ENCODE peak calls at places on chromosomes 5 and 9, in ten cellular contexts. One of them, this sample, is unnamed.

GRCh38 chr9:135239769-135240141 is 152.3 kb downstream of the OLFM1 start:
- DNase-seq in NCI-H1417: no peak
- DNase-seq in cardiac muscle cell: no peak
- DNase-seq in stimulated activated CD4-positive, alpha-beta T cell treated with anti-CD3 and anti-CD28 coated beads, Interleukin-4, amount 100 ng/mL, for 48 hours: no peak
- DNase-seq in NCI-H226: no peak
- DNase-seq in naive B cell: no peak
- DNase-seq in skeletal muscle cell: no peak
- DNase-seq in activated naive CD8-positive, alpha-beta T cell treated with anti-CD3 and anti-CD28 coated beads, Interleukin-2, amount 50 U/mL, for 24 hours: no peak
- DNase-seq in stimulated activated naive CD4-positive, alpha-beta T cell treated with Interleukin-2 at 50 U/mL for 16 hours: no peak
- DNase-seq in stimulated activated CD8-positive, alpha-beta memory T cell treated with anti-CD3 and anti-CD28 coated beads, Interleukin-12 subunit alpha, Interleukin-12 subunit beta, amount 100 ng/mL, for 4 hours: no peak
- DNase-seq in this sample: no peak

GRCh38 chr5:74149395-74149794 is 491.1 kb downstream of the ENC1 start:
- DNase-seq in skeletal muscle cell: peak
- DNase-seq in naive B cell: no peak
- DNase-seq in cardiac muscle cell: no peak
- DNase-seq in NCI-H226: peak
- DNase-seq in stimulated activated naive CD4-positive, alpha-beta T cell treated with Interleukin-2 at 50 U/mL for 16 hours: no peak
- DNase-seq in stimulated activated CD4-positive, alpha-beta T cell treated with anti-CD3 and anti-CD28 coated beads, Interleukin-4, amount 100 ng/mL, for 48 hours: no peak
- DNase-seq in activated naive CD8-positive, alpha-beta T cell treated with anti-CD3 and anti-CD28 coated beads, Interleukin-2, amount 50 U/mL, for 24 hours: no peak
- DNase-seq in NCI-H1417: no peak
- DNase-seq in stimulated activated CD8-positive, alpha-beta memory T cell treated with anti-CD3 and anti-CD28 coated beads, Interleukin-12 subunit alpha, Interleukin-12 subunit beta, amount 100 ng/mL, for 4 hours: no peak
- DNase-seq in this sample: peak

GRCh38 chr9:37753489-37754190 is at the start of gene TRMT10B:
- DNase-seq in NCI-H1417: peak
- DNase-seq in skeletal muscle cell: peak
- DNase-seq in cardiac muscle cell: peak
- DNase-seq in stimulated activated naive CD4-positive, alpha-beta T cell treated with Interleukin-2 at 50 U/mL for 16 hours: peak
- DNase-seq in activated naive CD8-positive, alpha-beta T cell treated with anti-CD3 and anti-CD28 coated beads, Interleukin-2, amount 50 U/mL, for 24 hours: peak
- DNase-seq in naive B cell: peak
- DNase-seq in stimulated activated CD4-positive, alpha-beta T cell treated with anti-CD3 and anti-CD28 coated beads, Interleukin-4, amount 100 ng/mL, for 48 hours: peak
- DNase-seq in NCI-H226: peak
- DNase-seq in stimulated activated CD8-positive, alpha-beta memory T cell treated with anti-CD3 and anti-CD28 coated beads, Interleukin-12 subunit alpha, Interleukin-12 subunit beta, amount 100 ng/mL, for 4 hours: peak
- DNase-seq in this sample: peak

GRCh38 chr5:23084815-23085214 is 231.7 kb upstream of the CDH12 start:
- DNase-seq in stimulated activated CD4-positive, alpha-beta T cell treated with anti-CD3 and anti-CD28 coated beads, Interleukin-4, amount 100 ng/mL, for 48 hours: no peak
- DNase-seq in skeletal muscle cell: no peak
- DNase-seq in stimulated activated CD8-positive, alpha-beta memory T cell treated with anti-CD3 and anti-CD28 coated beads, Interleukin-12 subunit alpha, Interleukin-12 subunit beta, amount 100 ng/mL, for 4 hours: no peak
- DNase-seq in NCI-H1417: peak
- DNase-seq in activated naive CD8-positive, alpha-beta T cell treated with anti-CD3 and anti-CD28 coated beads, Interleukin-2, amount 50 U/mL, for 24 hours: no peak
- DNase-seq in stimulated activated naive CD4-positive, alpha-beta T cell treated with Interleukin-2 at 50 U/mL for 16 hours: no peak
- DNase-seq in naive B cell: peak
- DNase-seq in cardiac muscle cell: no peak
- DNase-seq in NCI-H226: no peak
- DNase-seq in this sample: no peak

GRCh38 chr9:124297553-124297905 is 39.8 kb downstream of the NEK6 start:
- DNase-seq in stimulated activated CD8-positive, alpha-beta memory T cell treated with anti-CD3 and anti-CD28 coated beads, Interleukin-12 subunit alpha, Interleukin-12 subunit beta, amount 100 ng/mL, for 4 hours: no peak
- DNase-seq in stimulated activated naive CD4-positive, alpha-beta T cell treated with Interleukin-2 at 50 U/mL for 16 hours: no peak
- DNase-seq in NCI-H1417: no peak
- DNase-seq in NCI-H226: peak
- DNase-seq in skeletal muscle cell: peak
- DNase-seq in cardiac muscle cell: no peak
- DNase-seq in stimulated activated CD4-positive, alpha-beta T cell treated with anti-CD3 and anti-CD28 coated beads, Interleukin-4, amount 100 ng/mL, for 48 hours: no peak
- DNase-seq in activated naive CD8-positive, alpha-beta T cell treated with anti-CD3 and anti-CD28 coated beads, Interleukin-2, amount 50 U/mL, for 24 hours: no peak
- DNase-seq in naive B cell: no peak
- DNase-seq in this sample: peak

GRCh38 chr5:145587308-145588071 is 247.7 kb downstream of the PRELID2 start:
- DNase-seq in NCI-H226: peak
- DNase-seq in NCI-H1417: no peak
- DNase-seq in activated naive CD8-positive, alpha-beta T cell treated with anti-CD3 and anti-CD28 coated beads, Interleukin-2, amount 50 U/mL, for 24 hours: no peak
- DNase-seq in stimulated activated naive CD4-positive, alpha-beta T cell treated with Interleukin-2 at 50 U/mL for 16 hours: no peak
- DNase-seq in naive B cell: no peak
- DNase-seq in stimulated activated CD8-positive, alpha-beta memory T cell treated with anti-CD3 and anti-CD28 coated beads, Interleukin-12 subunit alpha, Interleukin-12 subunit beta, amount 100 ng/mL, for 4 hours: no peak
- DNase-seq in skeletal muscle cell: peak
- DNase-seq in cardiac muscle cell: no peak
- DNase-seq in stimulated activated CD4-positive, alpha-beta T cell treated with anti-CD3 and anti-CD28 coated beads, Interleukin-4, amount 100 ng/mL, for 48 hours: no peak
- DNase-seq in this sample: peak

GRCh38 chr5:174235226-174235992 is 189.9 kb downstream of the NSG2 start:
- DNase-seq in cardiac muscle cell: no peak
- DNase-seq in naive B cell: no peak
- DNase-seq in stimulated activated CD4-positive, alpha-beta T cell treated with anti-CD3 and anti-CD28 coated beads, Interleukin-4, amount 100 ng/mL, for 48 hours: no peak
- DNase-seq in activated naive CD8-positive, alpha-beta T cell treated with anti-CD3 and anti-CD28 coated beads, Interleukin-2, amount 50 U/mL, for 24 hours: no peak
- DNase-seq in stimulated activated naive CD4-positive, alpha-beta T cell treated with Interleukin-2 at 50 U/mL for 16 hours: no peak
- DNase-seq in skeletal muscle cell: no peak
- DNase-seq in NCI-H226: no peak
- DNase-seq in NCI-H1417: no peak
- DNase-seq in stimulated activated CD8-positive, alpha-beta memory T cell treated with anti-CD3 and anti-CD28 coated beads, Interleukin-12 subunit alpha, Interleukin-12 subunit beta, amount 100 ng/mL, for 4 hours: no peak
- DNase-seq in this sample: no peak

GRCh38 chr5:66829826-66830225 is 233.6 kb downstream of the MAST4 start:
- DNase-seq in NCI-H226: peak
- DNase-seq in naive B cell: no peak
- DNase-seq in stimulated activated naive CD4-positive, alpha-beta T cell treated with Interleukin-2 at 50 U/mL for 16 hours: no peak
- DNase-seq in stimulated activated CD8-positive, alpha-beta memory T cell treated with anti-CD3 and anti-CD28 coated beads, Interleukin-12 subunit alpha, Interleukin-12 subunit beta, amount 100 ng/mL, for 4 hours: no peak
- DNase-seq in activated naive CD8-positive, alpha-beta T cell treated with anti-CD3 and anti-CD28 coated beads, Interleukin-2, amount 50 U/mL, for 24 hours: no peak
- DNase-seq in skeletal muscle cell: no peak
- DNase-seq in stimulated activated CD4-positive, alpha-beta T cell treated with anti-CD3 and anti-CD28 coated beads, Interleukin-4, amount 100 ng/mL, for 48 hours: no peak
- DNase-seq in NCI-H1417: no peak
- DNase-seq in cardiac muscle cell: no peak
- DNase-seq in this sample: no peak

GRCh38 chr5:79133657-79134451 is 22.2 kb downstream of the BHMT start:
- DNase-seq in NCI-H226: peak
- DNase-seq in stimulated activated CD4-positive, alpha-beta T cell treated with anti-CD3 and anti-CD28 coated beads, Interleukin-4, amount 100 ng/mL, for 48 hours: peak
- DNase-seq in cardiac muscle cell: peak
- DNase-seq in NCI-H1417: peak
- DNase-seq in naive B cell: peak
- DNase-seq in stimulated activated CD8-positive, alpha-beta memory T cell treated with anti-CD3 and anti-CD28 coated beads, Interleukin-12 subunit alpha, Interleukin-12 subunit beta, amount 100 ng/mL, for 4 hours: peak
- DNase-seq in stimulated activated naive CD4-positive, alpha-beta T cell treated with Interleukin-2 at 50 U/mL for 16 hours: peak
- DNase-seq in activated naive CD8-positive, alpha-beta T cell treated with anti-CD3 and anti-CD28 coated beads, Interleukin-2, amount 50 U/mL, for 24 hours: peak
- DNase-seq in skeletal muscle cell: peak
- DNase-seq in this sample: peak

GRCh38 chr9:26426732-26427131 is 465.9 kb downstream of the CAAP1 start:
- DNase-seq in skeletal muscle cell: no peak
- DNase-seq in stimulated activated CD8-positive, alpha-beta memory T cell treated with anti-CD3 and anti-CD28 coated beads, Interleukin-12 subunit alpha, Interleukin-12 subunit beta, amount 100 ng/mL, for 4 hours: no peak
- DNase-seq in NCI-H1417: no peak
- DNase-seq in stimulated activated CD4-positive, alpha-beta T cell treated with anti-CD3 and anti-CD28 coated beads, Interleukin-4, amount 100 ng/mL, for 48 hours: no peak
- DNase-seq in stimulated activated naive CD4-positive, alpha-beta T cell treated with Interleukin-2 at 50 U/mL for 16 hours: no peak
- DNase-seq in activated naive CD8-positive, alpha-beta T cell treated with anti-CD3 and anti-CD28 coated beads, Interleukin-2, amount 50 U/mL, for 24 hours: no peak
- DNase-seq in cardiac muscle cell: no peak
- DNase-seq in NCI-H226: no peak
- DNase-seq in naive B cell: no peak
- DNase-seq in this sample: no peak

GRCh38 chr5:32505718-32506117 is 61.2 kb upstream of the ZFR start:
- DNase-seq in activated naive CD8-positive, alpha-beta T cell treated with anti-CD3 and anti-CD28 coated beads, Interleukin-2, amount 50 U/mL, for 24 hours: no peak
- DNase-seq in NCI-H1417: no peak
- DNase-seq in stimulated activated CD8-positive, alpha-beta memory T cell treated with anti-CD3 and anti-CD28 coated beads, Interleukin-12 subunit alpha, Interleukin-12 subunit beta, amount 100 ng/mL, for 4 hours: no peak
- DNase-seq in stimulated activated naive CD4-positive, alpha-beta T cell treated with Interleukin-2 at 50 U/mL for 16 hours: no peak
- DNase-seq in naive B cell: no peak
- DNase-seq in cardiac muscle cell: no peak
- DNase-seq in NCI-H226: peak
- DNase-seq in skeletal muscle cell: peak
- DNase-seq in stimulated activated CD4-positive, alpha-beta T cell treated with anti-CD3 and anti-CD28 coated beads, Interleukin-4, amount 100 ng/mL, for 48 hours: no peak
- DNase-seq in this sample: peak

GRCh38 chr9:137070906-137071275 is 534 bp upstream of the SAPCD2 start:
- DNase-seq in skeletal muscle cell: no peak
- DNase-seq in stimulated activated naive CD4-positive, alpha-beta T cell treated with Interleukin-2 at 50 U/mL for 16 hours: no peak
- DNase-seq in stimulated activated CD8-positive, alpha-beta memory T cell treated with anti-CD3 and anti-CD28 coated beads, Interleukin-12 subunit alpha, Interleukin-12 subunit beta, amount 100 ng/mL, for 4 hours: no peak
- DNase-seq in NCI-H226: no peak
- DNase-seq in stimulated activated CD4-positive, alpha-beta T cell treated with anti-CD3 and anti-CD28 coated beads, Interleukin-4, amount 100 ng/mL, for 48 hours: no peak
- DNase-seq in NCI-H1417: no peak
- DNase-seq in cardiac muscle cell: no peak
- DNase-seq in naive B cell: no peak
- DNase-seq in activated naive CD8-positive, alpha-beta T cell treated with anti-CD3 and anti-CD28 coated beads, Interleukin-2, amount 50 U/mL, for 24 hours: no peak
- DNase-seq in this sample: no peak

GRCh38 chr5:73213566-73213998 is 40.6 kb downstream of the TMEM174 start:
- DNase-seq in cardiac muscle cell: no peak
- DNase-seq in skeletal muscle cell: peak
- DNase-seq in stimulated activated CD8-positive, alpha-beta memory T cell treated with anti-CD3 and anti-CD28 coated beads, Interleukin-12 subunit alpha, Interleukin-12 subunit beta, amount 100 ng/mL, for 4 hours: no peak
- DNase-seq in NCI-H226: peak
- DNase-seq in activated naive CD8-positive, alpha-beta T cell treated with anti-CD3 and anti-CD28 coated beads, Interleukin-2, amount 50 U/mL, for 24 hours: no peak
- DNase-seq in NCI-H1417: peak
- DNase-seq in stimulated activated CD4-positive, alpha-beta T cell treated with anti-CD3 and anti-CD28 coated beads, Interleukin-4, amount 100 ng/mL, for 48 hours: no peak
- DNase-seq in stimulated activated naive CD4-positive, alpha-beta T cell treated with Interleukin-2 at 50 U/mL for 16 hours: peak
- DNase-seq in naive B cell: no peak
- DNase-seq in this sample: peak

GRCh38 chr5:7897014-7897600 is 28.2 kb downstream of the MTRR start:
- DNase-seq in naive B cell: no peak
- DNase-seq in skeletal muscle cell: no peak
- DNase-seq in NCI-H1417: peak
- DNase-seq in stimulated activated CD4-positive, alpha-beta T cell treated with anti-CD3 and anti-CD28 coated beads, Interleukin-4, amount 100 ng/mL, for 48 hours: no peak
- DNase-seq in activated naive CD8-positive, alpha-beta T cell treated with anti-CD3 and anti-CD28 coated beads, Interleukin-2, amount 50 U/mL, for 24 hours: peak
- DNase-seq in stimulated activated CD8-positive, alpha-beta memory T cell treated with anti-CD3 and anti-CD28 coated beads, Interleukin-12 subunit alpha, Interleukin-12 subunit beta, amount 100 ng/mL, for 4 hours: no peak
- DNase-seq in stimulated activated naive CD4-positive, alpha-beta T cell treated with Interleukin-2 at 50 U/mL for 16 hours: peak
- DNase-seq in NCI-H226: peak
- DNase-seq in cardiac muscle cell: peak
- DNase-seq in this sample: peak